ENCODE peak calls at places on chromosomes 4 and X, in seven cellular contexts. One of them, this sample, is unnamed.

GRCh38 chr4:154911097-154911496 is 130.0 kb downstream of the RBM46 start:
- DNase-seq in endothelial cell of umbilical vein: no peak
- DNase-seq in gastrocnemius medialis: no peak
- DNase-seq in upper lobe of left lung: no peak
- DNase-seq in A549: no peak
- DNase-seq in transverse colon: no peak
- DNase-seq in suprapubic skin: no peak
- DNase-seq in this sample: no peak

GRCh38 chr4:72330381-72330780 is 238.6 kb downstream of the ADAMTS3 start:
- DNase-seq in A549: no peak
- DNase-seq in endothelial cell of umbilical vein: no peak
- DNase-seq in upper lobe of left lung: no peak
- DNase-seq in transverse colon: no peak
- DNase-seq in gastrocnemius medialis: no peak
- DNase-seq in suprapubic skin: no peak
- DNase-seq in this sample: no peak

GRCh38 chr4:42282081-42282901 is 115.0 kb upstream of the SHISA3 start:
- DNase-seq in A549: peak
- DNase-seq in suprapubic skin: no peak
- DNase-seq in gastrocnemius medialis: peak
- DNase-seq in transverse colon: no peak
- DNase-seq in endothelial cell of umbilical vein: peak
- DNase-seq in upper lobe of left lung: no peak
- DNase-seq in this sample: peak

GRCh38 chr4:41129936-41130440 is 84.4 kb downstream of the APBB2 start:
- DNase-seq in upper lobe of left lung: no peak
- DNase-seq in transverse colon: no peak
- DNase-seq in suprapubic skin: no peak
- DNase-seq in A549: no peak
- DNase-seq in endothelial cell of umbilical vein: no peak
- DNase-seq in gastrocnemius medialis: no peak
- DNase-seq in this sample: no peak

GRCh38 chr4:71206763-71207162 is 132.1 kb upstream of the SLC4A4 start:
- DNase-seq in A549: no peak
- DNase-seq in gastrocnemius medialis: no peak
- DNase-seq in upper lobe of left lung: no peak
- DNase-seq in endothelial cell of umbilical vein: no peak
- DNase-seq in transverse colon: no peak
- DNase-seq in suprapubic skin: no peak
- DNase-seq in this sample: no peak

GRCh38 chrX:70336767-70337166 is 46.9 kb downstream of the KIF4A start:
- DNase-seq in endothelial cell of umbilical vein: no peak
- DNase-seq in suprapubic skin: no peak
- DNase-seq in upper lobe of left lung: no peak
- DNase-seq in transverse colon: no peak
- DNase-seq in gastrocnemius medialis: no peak
- DNase-seq in A549: no peak
- DNase-seq in this sample: no peak

GRCh38 chrX:102846544-102847236 is 90.4 kb upstream of the RAB40AL start:
- DNase-seq in A549: no peak
- DNase-seq in endothelial cell of umbilical vein: no peak
- DNase-seq in upper lobe of left lung: no peak
- DNase-seq in gastrocnemius medialis: no peak
- DNase-seq in suprapubic skin: no peak
- DNase-seq in transverse colon: no peak
- DNase-seq in this sample: no peak

GRCh38 chrX:42119076-42119475 is 195.7 kb upstream of the CASK start:
- DNase-seq in transverse colon: no peak
- DNase-seq in upper lobe of left lung: no peak
- DNase-seq in suprapubic skin: no peak
- DNase-seq in gastrocnemius medialis: no peak
- DNase-seq in endothelial cell of umbilical vein: peak
- DNase-seq in A549: peak
- DNase-seq in this sample: peak

GRCh38 chr4:69858683-69859082 is 1.3 kb downstream of the SULT1E1 start:
- DNase-seq in upper lobe of left lung: no peak
- DNase-seq in A549: no peak
- DNase-seq in endothelial cell of umbilical vein: peak
- DNase-seq in gastrocnemius medialis: no peak
- DNase-seq in transverse colon: no peak
- DNase-seq in suprapubic skin: no peak
- DNase-seq in this sample: no peak

GRCh38 chr4:76784237-76784636 is 113.7 kb downstream of the SOWAHB start:
- DNase-seq in gastrocnemius medialis: no peak
- DNase-seq in A549: no peak
- DNase-seq in suprapubic skin: no peak
- DNase-seq in upper lobe of left lung: no peak
- DNase-seq in transverse colon: no peak
- DNase-seq in endothelial cell of umbilical vein: no peak
- DNase-seq in this sample: no peak

DNA sequence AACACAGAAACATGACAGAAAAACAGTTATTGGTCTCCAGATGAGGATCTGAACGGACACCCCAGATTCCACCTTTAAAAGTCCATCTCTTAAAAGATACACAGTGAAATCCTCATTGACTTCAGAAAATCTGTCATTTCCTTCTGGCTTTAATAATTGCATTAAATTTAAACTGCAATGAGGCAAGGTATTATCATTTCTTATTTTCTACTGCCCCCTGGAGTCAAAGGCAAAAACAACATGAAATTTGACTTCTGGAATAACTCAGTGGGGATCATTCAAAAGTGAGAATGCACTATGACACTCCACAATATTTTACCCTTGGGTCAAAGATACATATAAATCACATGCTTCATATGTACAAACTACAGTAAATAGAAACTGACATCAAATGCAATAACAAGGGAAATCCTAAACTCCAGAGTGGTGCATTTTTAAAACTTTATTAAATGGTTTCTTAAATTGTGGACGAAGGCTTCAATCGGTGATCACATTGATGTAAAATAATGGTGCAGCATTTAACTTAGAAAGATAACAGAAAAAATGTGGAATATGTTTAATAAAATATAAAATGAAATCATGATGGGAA is 56.4 kb upstream of the SPANXN1 start:
- DNase-seq in endothelial cell of umbilical vein: no peak
- DNase-seq in A549: no peak
- DNase-seq in suprapubic skin: no peak
- DNase-seq in gastrocnemius medialis: no peak
- DNase-seq in transverse colon: no peak
- DNase-seq in upper lobe of left lung: no peak
- DNase-seq in this sample: no peak
- TF ChIP-seq CTCF in endothelial cell of umbilical vein: no peak
- TF ChIP-seq CTCF in A549: peak
- TF ChIP-seq CTCF in suprapubic skin: no peak
- TF ChIP-seq CTCF in gastrocnemius medialis: no peak
- TF ChIP-seq CTCF in transverse colon: no peak
- TF ChIP-seq CTCF in upper lobe of left lung: no peak
- TF ChIP-seq CTCF in this sample: no peak

DNA sequence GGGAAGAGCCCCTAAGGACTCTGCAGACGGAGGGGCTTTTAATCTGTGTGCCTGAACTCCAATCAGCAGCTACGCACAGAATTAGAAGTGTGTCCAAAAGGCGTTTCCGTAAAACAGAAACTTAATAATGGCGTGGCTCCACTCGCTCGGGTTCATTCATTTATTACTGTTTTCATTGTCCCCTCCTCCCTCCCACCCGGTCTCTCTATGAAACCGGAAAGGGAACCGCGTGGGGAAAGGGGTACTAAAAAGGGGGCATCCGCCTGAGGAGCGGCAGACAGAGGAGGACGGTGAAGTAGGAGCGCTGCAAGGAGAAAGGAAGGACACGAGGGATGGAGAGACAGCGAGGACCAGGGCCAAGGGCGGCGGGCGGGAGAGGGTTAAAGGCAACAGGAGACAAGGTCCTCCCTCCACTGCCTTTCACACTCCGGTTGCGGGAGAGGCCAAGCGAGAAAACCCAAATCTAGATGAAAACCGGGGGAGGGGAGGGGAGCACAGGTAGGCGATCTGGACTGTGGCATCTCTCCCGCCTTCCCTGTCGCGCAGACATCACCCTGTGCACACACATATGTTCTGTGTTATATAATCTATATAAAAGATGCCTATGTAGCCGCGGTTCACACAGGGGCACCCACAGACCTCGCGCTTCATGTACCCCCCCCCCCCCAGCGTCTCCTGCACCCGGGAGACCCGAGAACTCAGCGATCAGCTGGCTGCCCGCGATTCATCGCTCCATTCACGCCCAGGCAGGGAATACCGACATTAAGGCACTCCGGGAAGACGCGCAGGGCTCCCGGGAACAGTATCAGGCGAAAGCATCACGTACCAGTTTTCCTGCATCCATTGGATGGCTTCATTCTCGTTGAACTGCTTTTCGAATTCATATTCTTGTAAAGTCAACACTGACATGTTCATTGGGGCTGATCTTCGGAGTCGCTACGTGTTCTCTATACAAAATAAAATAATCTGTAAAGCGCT is 705 bp downstream of the ELOVL6 start:
- DNase-seq in suprapubic skin: peak
- DNase-seq in transverse colon: peak
- DNase-seq in endothelial cell of umbilical vein: peak
- DNase-seq in upper lobe of left lung: peak
- DNase-seq in A549: peak
- DNase-seq in gastrocnemius medialis: no peak
- DNase-seq in this sample: peak
- TF ChIP-seq POLR2A in suprapubic skin: no peak
- TF ChIP-seq POLR2A in transverse colon: no peak
- TF ChIP-seq POLR2A in endothelial cell of umbilical vein: peak
- TF ChIP-seq POLR2A in upper lobe of left lung: no peak
- TF ChIP-seq POLR2A in A549: peak
- TF ChIP-seq POLR2A in gastrocnemius medialis: no peak
- TF ChIP-seq POLR2A in this sample: no peak

GRCh38 chr4:78265006-78265405 is 207.9 kb downstream of the FRAS1 start:
- DNase-seq in A549: no peak
- DNase-seq in endothelial cell of umbilical vein: no peak
- DNase-seq in gastrocnemius medialis: no peak
- DNase-seq in upper lobe of left lung: no peak
- DNase-seq in suprapubic skin: no peak
- DNase-seq in transverse colon: no peak
- DNase-seq in this sample: no peak

GRCh38 chr4:78268607-78269006 is 211.5 kb downstream of the FRAS1 start:
- DNase-seq in upper lobe of left lung: no peak
- DNase-seq in transverse colon: no peak
- DNase-seq in endothelial cell of umbilical vein: no peak
- DNase-seq in suprapubic skin: no peak
- DNase-seq in gastrocnemius medialis: no peak
- DNase-seq in A549: no peak
- DNase-seq in this sample: no peak

GRCh38 chr4:78267790-78268189 is 210.7 kb downstream of the FRAS1 start:
- DNase-seq in A549: no peak
- DNase-seq in upper lobe of left lung: no peak
- DNase-seq in suprapubic skin: no peak
- DNase-seq in transverse colon: no peak
- DNase-seq in gastrocnemius medialis: no peak
- DNase-seq in endothelial cell of umbilical vein: no peak
- DNase-seq in this sample: no peak
- TF ChIP-seq CTCF in A549: no peak
- TF ChIP-seq CTCF in upper lobe of left lung: no peak
- TF ChIP-seq CTCF in suprapubic skin: no peak
- TF ChIP-seq CTCF in transverse colon: no peak
- TF ChIP-seq CTCF in gastrocnemius medialis: no peak
- TF ChIP-seq CTCF in endothelial cell of umbilical vein: no peak
- TF ChIP-seq CTCF in this sample: no peak

GRCh38 chrX:104113237-104113965 is 1.1 kb downstream of the ZCCHC18 start:
- DNase-seq in A549: peak
- DNase-seq in endothelial cell of umbilical vein: peak
- DNase-seq in transverse colon: peak
- DNase-seq in suprapubic skin: no peak
- DNase-seq in upper lobe of left lung: peak
- DNase-seq in gastrocnemius medialis: peak
- DNase-seq in this sample: peak

GRCh38 chrX:104108955-104109354 is 3.4 kb upstream of the ZCCHC18 start:
- DNase-seq in gastrocnemius medialis: no peak
- DNase-seq in upper lobe of left lung: no peak
- DNase-seq in A549: no peak
- DNase-seq in transverse colon: no peak
- DNase-seq in endothelial cell of umbilical vein: no peak
- DNase-seq in suprapubic skin: no peak
- DNase-seq in this sample: no peak

GRCh38 chrX:104117753-104118152 is 5.4 kb downstream of the ZCCHC18 start:
- DNase-seq in gastrocnemius medialis: no peak
- DNase-seq in suprapubic skin: no peak
- DNase-seq in A549: no peak
- DNase-seq in transverse colon: no peak
- DNase-seq in upper lobe of left lung: no peak
- DNase-seq in endothelial cell of umbilical vein: no peak
- DNase-seq in this sample: no peak

GRCh38 chrX:104112326-104112951 is at the start of gene ZCCHC18:
- DNase-seq in gastrocnemius medialis: no peak
- DNase-seq in suprapubic skin: peak
- DNase-seq in upper lobe of left lung: peak
- DNase-seq in A549: peak
- DNase-seq in endothelial cell of umbilical vein: peak
- DNase-seq in transverse colon: peak
- DNase-seq in this sample: peak
- TF ChIP-seq POLR2A in gastrocnemius medialis: no peak
- TF ChIP-seq POLR2A in suprapubic skin: no peak
- TF ChIP-seq POLR2A in upper lobe of left lung: no peak
- TF ChIP-seq POLR2A in A549: no peak
- TF ChIP-seq POLR2A in endothelial cell of umbilical vein: no peak
- TF ChIP-seq POLR2A in transverse colon: no peak
- TF ChIP-seq POLR2A in this sample: no peak

GRCh38 chr4:177671387-177671786 is 229.2 kb upstream of the AGA start:
- DNase-seq in endothelial cell of umbilical vein: no peak
- DNase-seq in transverse colon: no peak
- DNase-seq in suprapubic skin: no peak
- DNase-seq in gastrocnemius medialis: no peak
- DNase-seq in A549: no peak
- DNase-seq in upper lobe of left lung: no peak
- DNase-seq in this sample: no peak

GRCh38 chr4:177671845-177672244 is 229.6 kb upstream of the AGA start:
- DNase-seq in gastrocnemius medialis: no peak
- DNase-seq in transverse colon: no peak
- DNase-seq in A549: no peak
- DNase-seq in suprapubic skin: no peak
- DNase-seq in upper lobe of left lung: no peak
- DNase-seq in endothelial cell of umbilical vein: no peak
- DNase-seq in this sample: no peak

DNA sequence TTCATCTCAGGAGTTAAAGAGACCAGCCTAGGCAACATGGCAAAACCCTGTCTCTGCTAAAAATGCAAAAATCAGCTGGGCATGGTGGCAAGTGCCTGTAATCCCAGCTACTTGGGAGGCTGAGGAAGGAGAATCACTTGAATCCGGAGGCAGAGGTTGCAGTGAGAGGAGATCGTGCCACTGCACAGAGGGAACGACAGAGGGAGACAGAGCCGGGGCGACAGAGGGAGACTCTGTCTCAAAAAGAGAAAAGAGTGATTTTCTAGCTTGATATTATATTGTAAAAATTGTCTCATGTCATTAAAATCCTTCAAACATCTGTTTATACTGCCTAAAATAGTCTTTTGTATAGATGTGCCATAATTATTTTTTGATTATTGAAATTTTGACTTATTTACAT is 225.4 kb upstream of the AGA start:
- DNase-seq in upper lobe of left lung: no peak
- DNase-seq in A549: no peak
- DNase-seq in transverse colon: no peak
- DNase-seq in suprapubic skin: no peak
- DNase-seq in gastrocnemius medialis: no peak
- DNase-seq in endothelial cell of umbilical vein: no peak
- DNase-seq in this sample: no peak
- TF ChIP-seq CTCF in upper lobe of left lung: no peak
- TF ChIP-seq CTCF in A549: peak
- TF ChIP-seq CTCF in transverse colon: peak
- TF ChIP-seq CTCF in suprapubic skin: no peak
- TF ChIP-seq CTCF in gastrocnemius medialis: no peak
- TF ChIP-seq CTCF in endothelial cell of umbilical vein: no peak
- TF ChIP-seq CTCF in this sample: no peak

GRCh38 chrX:110836982-110837381 is 41.4 kb upstream of the CHRDL1 start:
- DNase-seq in gastrocnemius medialis: no peak
- DNase-seq in transverse colon: no peak
- DNase-seq in A549: no peak
- DNase-seq in suprapubic skin: no peak
- DNase-seq in endothelial cell of umbilical vein: no peak
- DNase-seq in upper lobe of left lung: no peak
- DNase-seq in this sample: no peak
- TF ChIP-seq POLR2A in gastrocnemius medialis: no peak
- TF ChIP-seq POLR2A in transverse colon: no peak
- TF ChIP-seq POLR2A in A549: no peak
- TF ChIP-seq POLR2A in suprapubic skin: no peak
- TF ChIP-seq POLR2A in endothelial cell of umbilical vein: no peak
- TF ChIP-seq POLR2A in upper lobe of left lung: no peak
- TF ChIP-seq POLR2A in this sample: no peak

This sample was measured in lower leg skin.